ENCODE peak calls at places on chromosomes 11 and 22, in ten cellular contexts. D, T, M, H, L, W, N, X, J and F are unnamed samples. For H3K4me1 and H3K36me3, the result is how much of the 10 kb centered on the place peaks cover.

GRCh38 chr11:76974179-76974891 is 59.9 kb upstream of the B3GNT6 start:
- DNase-seq in T (no peak), N (no peak), L (no peak), H (no peak), J (no peak), D (no peak), M (no peak), W (no peak), X (no peak), F (no peak)

GRCh38 chr22:43891360-43892182 is at the start of gene PNPLA5:
- DNase-seq in D (no peak), X (no peak), W (no peak), N (no peak), M (no peak), T (peak), H (peak), J (peak), L (no peak), F (no peak)

GRCh38 chr11:92440701-92441338 is 216.2 kb downstream of the FAT3 start:
- DNase-seq in W (no peak), L (no peak), N (no peak), D (no peak), H (no peak), J (peak), M (no peak), T (no peak), X (no peak), F (no peak)

GRCh38 chr11:75200531-75200930 is 40.0 kb upstream of the TPBGL start:
- DNase-seq in T (no peak), D (no peak), W (no peak), M (no peak), H (no peak), X (no peak), N (no peak), J (no peak), L (no peak), F (peak)

GRCh38 chr11:2415601-2416380 is 15.2 kb downstream of the TSSC4 start:
- DNase-seq in N (no peak), H (no peak), T (no peak), X (no peak), M (no peak), J (peak), W (no peak), D (no peak), L (no peak), F (no peak)

GRCh38 chr11:77636738-77637344 is 753 bp downstream of the CLNS1A start:
- DNase-seq in N (no peak), X (no peak), T (peak), J (peak), H (no peak), M (no peak), D (no peak), L (peak), W (no peak), F (no peak)

GRCh38 chr22:37633693-37634504 is 5.6 kb upstream of the SH3BP1 start:
- DNase-seq in M (no peak), N (peak), X (peak), D (peak), J (peak), H (peak), T (peak), L (peak), W (no peak), F (peak)

GRCh38 chr11:97140885-97141494 is 751.2 kb downstream of the JRKL start:
- DNase-seq in H (no peak), T (peak), J (peak), W (no peak), N (no peak), M (no peak), L (no peak), X (no peak), D (no peak), F (no peak)

GRCh38 chr11:15609445-15609844 is 494.7 kb downstream of the INSC start:
- DNase-seq in T (no peak), H (no peak), W (no peak), J (no peak), L (no peak), X (no peak), D (no peak), M (no peak), N (no peak), F (no peak)
- TF ChIP-seq POLR2AphosphoS5 in T (no peak), H (no peak), W (no peak), J (no peak), L (no peak), X (no peak), D (no peak), M (no peak), N (no peak), F (no peak)

DNA sequence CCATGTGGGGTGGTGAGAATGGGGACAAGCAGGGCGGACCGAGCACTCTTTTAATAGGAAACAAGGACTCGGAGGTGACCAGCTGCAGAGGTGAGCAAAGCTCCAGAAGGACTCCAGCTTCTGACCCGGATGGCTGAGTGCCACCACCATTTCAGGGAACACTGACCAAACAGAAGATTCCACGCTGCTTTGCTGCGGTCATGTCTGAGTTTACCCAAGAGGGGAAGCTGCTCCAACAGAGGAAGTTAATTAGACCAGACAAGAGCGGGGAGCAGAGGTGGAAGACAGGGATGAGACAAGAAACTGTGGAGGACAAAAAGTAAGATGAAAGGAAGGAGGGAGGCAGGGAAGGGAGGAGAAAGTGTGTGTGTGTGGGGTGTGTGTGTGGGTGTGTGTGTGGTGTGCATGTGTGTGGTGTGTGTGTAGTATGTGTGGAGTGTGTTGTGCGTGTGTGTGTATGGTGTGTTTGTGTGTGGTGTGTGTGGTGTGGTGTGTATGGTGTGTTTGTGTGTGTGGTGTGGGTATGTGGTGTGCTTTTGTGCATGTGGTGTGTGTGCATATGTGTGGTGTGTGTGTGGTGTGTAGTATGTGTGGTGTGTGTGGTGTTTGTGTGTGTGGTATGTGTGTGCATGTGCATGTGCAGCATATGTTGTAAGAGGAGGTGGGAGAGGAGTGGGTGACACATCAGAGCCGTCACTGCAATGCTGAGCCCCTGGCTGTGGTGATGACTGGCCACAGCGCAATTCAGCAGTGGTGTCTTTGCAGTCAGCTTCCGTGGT is 82.2 kb upstream of the AKIP1 start:
- DNase-seq in X (no peak), M (no peak), D (no peak), H (no peak), W (no peak), L (no peak), J (no peak), N (no peak), T (no peak), F (peak)
- H3K4me1 ChIP-seq in X (under half), M (under half), D (under half), H (under half), W (under half), L (under half), J (under half), N (under half), T (under half), F (under half)

GRCh38 chr11:57511741-57512430 is 3.6 kb downstream of the SLC43A1 start:
- DNase-seq in T (no peak), N (no peak), M (no peak), D (no peak), J (no peak), X (no peak), L (no peak), H (no peak), W (no peak), F (no peak)
- H3K36me3 ChIP-seq in T (under half), N (under half), M (under half), D (under half), J (under half), X (under half), L (under half), H (under half), W (under half), F (under half)

GRCh38 chr11:61650781-61651571 is 29.2 kb upstream of the DAGLA start:
- DNase-seq in X (no peak), W (no peak), L (no peak), D (peak), T (no peak), N (no peak), J (peak), H (peak), M (no peak), F (no peak)

GRCh38 chr11:61647529-61647928 is 32.7 kb upstream of the DAGLA start:
- DNase-seq in H (no peak), L (no peak), M (no peak), D (no peak), T (no peak), N (no peak), J (no peak), X (no peak), W (no peak), F (no peak)

GRCh38 chr11:61642162-61642561 is 38.0 kb upstream of the DAGLA start:
- DNase-seq in N (no peak), D (peak), L (no peak), W (no peak), H (no peak), X (no peak), M (no peak), T (no peak), J (no peak), F (no peak)

GRCh38 chr11:61639816-61640443 is 40.3 kb upstream of the DAGLA start:
- DNase-seq in N (no peak), T (no peak), H (no peak), L (no peak), X (no peak), J (peak), M (no peak), D (no peak), W (no peak), F (no peak)

GRCh38 chr11:61645179-61645868 is 34.9 kb upstream of the DAGLA start:
- DNase-seq in M (no peak), L (no peak), X (no peak), J (no peak), D (no peak), H (no peak), T (peak), N (no peak), W (no peak), F (no peak)
- TF ChIP-seq POLR2AphosphoS5 in M (no peak), L (no peak), X (no peak), J (no peak), D (no peak), H (no peak), T (no peak), N (no peak), W (no peak), F (no peak)

DNA sequence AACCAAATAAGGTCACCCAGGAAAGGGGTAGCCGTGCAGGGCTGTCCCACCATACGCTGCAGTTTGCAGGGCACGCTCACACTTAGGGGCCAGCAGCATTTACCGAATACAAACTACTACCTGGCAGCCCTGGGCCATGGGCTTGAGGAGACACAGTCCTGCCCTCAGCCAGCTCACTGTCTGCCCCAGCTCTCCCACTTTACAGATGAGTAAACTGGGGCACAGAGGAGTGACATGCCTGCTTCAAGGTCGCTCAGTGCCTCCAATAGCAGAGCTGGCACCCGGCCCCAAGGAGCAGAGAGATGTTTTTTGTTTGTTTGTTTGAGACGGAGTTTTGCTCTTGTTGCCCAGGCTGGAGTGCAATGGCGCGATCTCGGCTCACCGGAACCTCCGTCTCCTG is 2.8 kb downstream of the FADS3 start:
- DNase-seq in L (no peak), M (no peak), X (no peak), N (no peak), H (no peak), T (no peak), W (no peak), D (no peak), J (no peak), F (no peak)
- H3K4me1 ChIP-seq in L (under half), M (under half), X (under half), N (under half), H (under half), T (under half), W (under half), D (under half), J (under half), F (under half)

GRCh38 chr11:12246989-12247388 is 130.4 kb upstream of the PARVA start:
- DNase-seq in X (no peak), T (no peak), J (no peak), L (no peak), H (no peak), D (no peak), M (no peak), W (no peak), N (no peak), F (no peak)
- H3K36me3 ChIP-seq in X (under half), T (half or more), J (under half), L (under half), H (under half), D (under half), M (under half), W (under half), N (under half), F (under half)

GRCh38 chr11:60913793-60914619 is at the start of gene TMEM109:
- DNase-seq in N (peak), M (peak), J (peak), X (peak), W (peak), H (peak), T (peak), L (peak), D (peak), F (peak)
- TF ChIP-seq POLR2AphosphoS5 in N (peak), M (no peak), J (peak), X (no peak), W (peak), H (peak), T (no peak), L (peak), D (peak), F (peak)

GRCh38 chr11:123170929-123171328 is 24.1 kb downstream of the CLMP start:
- DNase-seq in H (no peak), M (no peak), T (no peak), D (no peak), J (no peak), N (no peak), X (no peak), W (no peak), L (no peak), F (no peak)
- H3K4me1 ChIP-seq in H (under half), M (under half), T (under half), D (under half), J (under half), N (under half), X (under half), W (under half), L (under half), F (under half)